ENCODE peak calls at places on chromosomes 2 and 18, in ten cellular contexts. N is stimulated activated naive CD8-positive, alpha-beta T cell treated with anti-CD3 and anti-CD28 coated beads, Interleukin-15, amount 100 ng/mL, for 72 hours; P is KG1; M is tibial artery; Q is activated CD4-positive, alpha-beta T cell treated with anti-CD3 and anti-CD28 coated beads, Interleukin-2, amount 50 U/mL, for 4 hours; H is occipital lobe; S is Right ventricle myocardium inferior; W is HEK293T; X is CD8-positive, alpha-beta memory T cell; A is A549. I is an unnamed sample.

GRCh38 chr18:38718365-38718901 is 1152.8 kb upstream of the CELF4 start:
- DNase-seq in N (no peak), P (no peak), M (no peak), Q (no peak), H (no peak), S (no peak), W (no peak), X (no peak), A (no peak), I (no peak)

GRCh38 chr18:6482198-6482977 is 67.7 kb upstream of the L3MBTL4 start:
- DNase-seq in N (no peak), P (no peak), M (peak), Q (no peak), H (no peak), S (peak), W (peak), X (no peak), A (peak), I (peak)

GRCh38 chr2:134107402-134107801 is 146.5 kb upstream of the MGAT5 start:
- DNase-seq in N (no peak), P (no peak), M (no peak), Q (no peak), H (no peak), S (no peak), W (no peak), X (no peak), A (no peak), I (no peak)

GRCh38 chr2:161250864-161251436 is 57.3 kb upstream of the PSMD14 start:
- DNase-seq in N (no peak), P (no peak), M (no peak), Q (no peak), H (no peak), S (no peak), W (peak), X (no peak), A (peak), I (peak)

GRCh38 chr2:71725836-71726235 is 272.5 kb downstream of the DYSF start:
- DNase-seq in N (no peak), P (no peak), M (no peak), Q (no peak), H (no peak), S (no peak), W (no peak), X (no peak), A (no peak), I (no peak)

GRCh38 chr2:221125691-221126090 is 446.4 kb downstream of the EPHA4 start:
- DNase-seq in N (no peak), P (no peak), M (no peak), Q (no peak), H (no peak), S (no peak), W (no peak), X (no peak), A (no peak), I (no peak)

GRCh38 chr2:102753563-102754159 is 8.2 kb upstream of the TMEM182 start:
- DNase-seq in N (no peak), P (peak), M (peak), Q (no peak), H (no peak), S (no peak), W (peak), X (peak), A (peak), I (peak)

GRCh38 chr2:146579154-146579930 is 1265.5 kb upstream of the ACVR2A start:
- DNase-seq in N (no peak), P (no peak), M (no peak), Q (no peak), H (no peak), S (no peak), W (no peak), X (no peak), A (peak), I (no peak)

GRCh38 chr2:118992740-118993391 is 50.9 kb downstream of the MARCO start:
- DNase-seq in N (peak), P (no peak), M (no peak), Q (no peak), H (no peak), S (no peak), W (no peak), X (no peak), A (no peak), I (no peak)

GRCh38 chr18:25560369-25560768 is 208.4 kb upstream of the ZNF521 start:
- DNase-seq in N (no peak), P (no peak), M (no peak), Q (no peak), H (no peak), S (no peak), W (no peak), X (no peak), A (no peak), I (peak)

GRCh38 chr2:168543037-168543436 is 87.0 kb downstream of the CERS6 start:
- DNase-seq in N (no peak), P (no peak), M (no peak), Q (no peak), H (no peak), S (no peak), W (no peak), X (peak), A (no peak), I (no peak)

GRCh38 chr2:18784245-18784644 is 194.9 kb upstream of the NT5C1B start:
- DNase-seq in N (no peak), P (no peak), M (no peak), Q (no peak), H (no peak), S (no peak), W (no peak), X (no peak), A (no peak), I (no peak)

GRCh38 chr2:99998981-99999380 is 143.4 kb downstream of the AFF3 start:
- DNase-seq in N (no peak), P (no peak), M (no peak), Q (no peak), H (no peak), S (no peak), W (no peak), X (no peak), A (no peak), I (no peak)

GRCh38 chr2:160522951-160523700 is 29.5 kb upstream of the RBMS1 start:
- DNase-seq in N (no peak), P (no peak), M (no peak), Q (no peak), H (no peak), S (no peak), W (no peak), X (no peak), A (no peak), I (no peak)

GRCh38 chr18:70659026-70659726 is 370.3 kb downstream of the SOCS6 start:
- DNase-seq in N (peak), P (no peak), M (no peak), Q (peak), H (no peak), S (no peak), W (no peak), X (peak), A (peak), I (no peak)

GRCh38 chr2:57516740-57517340 is 529.8 kb upstream of the VRK2 start:
- DNase-seq in N (no peak), P (peak), M (no peak), Q (no peak), H (no peak), S (no peak), W (peak), X (no peak), A (peak), I (peak)

GRCh38 chr18:55406374-55407045 is 181.5 kb downstream of the TCF4 start:
- DNase-seq in N (no peak), P (no peak), M (no peak), Q (no peak), H (no peak), S (no peak), W (no peak), X (no peak), A (no peak), I (no peak)

GRCh38 chr18:31679133-31679731 is 5.1 kb downstream of the B4GALT6 start:
- DNase-seq in N (no peak), P (no peak), M (no peak), Q (no peak), H (no peak), S (no peak), W (no peak), X (no peak), A (peak), I (no peak)

GRCh38 chr2:128304715-128305554 is 13.7 kb downstream of the HS6ST1 start:
- DNase-seq in N (no peak), P (no peak), M (no peak), Q (no peak), H (no peak), S (peak), W (peak), X (no peak), A (peak), I (peak)

GRCh38 chr2:241132549-241133435 is 16.5 kb downstream of the PASK start:
- DNase-seq in N (no peak), P (no peak), M (peak), Q (no peak), H (no peak), S (no peak), W (no peak), X (no peak), A (no peak), I (no peak)

GRCh38 chr18:62301322-62301721 is 23.8 kb upstream of the TNFRSF11A start:
- DNase-seq in N (no peak), P (no peak), M (no peak), Q (no peak), H (no peak), S (no peak), W (no peak), X (no peak), A (no peak), I (no peak)

GRCh38 chr18:10351221-10351795 is 103.1 kb upstream of the APCDD1 start:
- DNase-seq in N (no peak), P (no peak), M (no peak), Q (no peak), H (no peak), S (no peak), W (no peak), X (no peak), A (no peak), I (no peak)

GRCh38 chr18:55473078-55473477 is 114.9 kb downstream of the TCF4 start:
- DNase-seq in N (no peak), P (no peak), M (no peak), Q (no peak), H (no peak), S (no peak), W (no peak), X (no peak), A (no peak), I (no peak)

GRCh38 chr2:40516604-40517003 is 64.7 kb upstream of the SLC8A1 start:
- DNase-seq in N (no peak), P (no peak), M (no peak), Q (no peak), H (no peak), S (no peak), W (no peak), X (no peak), A (no peak), I (no peak)

GRCh38 chr2:56540467-56540866 is 356.7 kb downstream of the CCDC85A start:
- DNase-seq in N (no peak), P (no peak), M (no peak), Q (no peak), H (no peak), S (no peak), W (no peak), X (no peak), A (no peak), I (no peak)

GRCh38 chr18:68734311-68734710 is 19.4 kb upstream of the TMX3 start:
- DNase-seq in N (no peak), P (no peak), M (no peak), Q (no peak), H (no peak), S (no peak), W (no peak), X (no peak), A (no peak), I (no peak)

GRCh38 chr2:189681203-189681602 is 6.7 kb downstream of the ANKAR start:
- DNase-seq in N (no peak), P (no peak), M (no peak), Q (no peak), H (no peak), S (no peak), W (no peak), X (no peak), A (no peak), I (no peak)

GRCh38 chr18:79502785-79503184 is 107.1 kb downstream of the NFATC1 start:
- DNase-seq in N (no peak), P (no peak), M (no peak), Q (no peak), H (no peak), S (no peak), W (no peak), X (no peak), A (no peak), I (no peak)